ENCODE peak calls at places on chromosome 2, in nine cellular contexts. D is stimulated activated CD8-positive, alpha-beta memory T cell treated with anti-CD3 and anti-CD28 coated beads, Interleukin-4, amount 100 ng/mL, for 1 hour; L is dermis blood vessel endothelial cell; A is vagina; S is lower leg skin; X is uterus; Y is left colon; M is head of caudate nucleus; E is IMR-90. C is an unnamed sample.
A peak's percentile ranks its signal among the peaks of the same experiment; 100 is the strongest.

GRCh38 chr2:227183657-227184367 is 19.4 kb downstream of the COL4A3 start:
- DNase-seq in D (no peak), Y (no peak), A (no peak), M (no peak), X (no peak), E (no peak), L (no peak), S (no peak), C (no peak)

GRCh38 chr2:36544638-36545338 is 53.2 kb downstream of the FEZ2 start:
- DNase-seq in A (no peak), D (no peak), Y (no peak), X (no peak), L (peak; percentile 55), E (peak; percentile 52), M (no peak), S (no peak), C (peak; percentile 35)

GRCh38 chr2:196549052-196549451 is 90.5 kb upstream of the CCDC150 start:
- DNase-seq in X (no peak), L (no peak), S (no peak), D (no peak), Y (no peak), M (no peak), A (no peak), E (no peak), C (no peak)

GRCh38 chr2:233084488-233084887 is 24.3 kb downstream of the INPP5D start:
- DNase-seq in X (no peak), A (peak; percentile 85), L (peak; percentile 96), M (no peak), S (peak; percentile 90), E (no peak), D (no peak), Y (peak; percentile 49), C (no peak)

GRCh38 chr2:12501469-12502147 is 215.1 kb upstream of the TRIB2 start:
- DNase-seq in M (no peak), E (peak; percentile 32), D (no peak), X (no peak), A (no peak), L (peak; percentile 49), S (no peak), Y (peak; percentile 20), C (peak; percentile 27)

GRCh38 chr2:86304416-86304815 is 33.0 kb downstream of the REEP1 start:
- DNase-seq in M (no peak), Y (no peak), A (no peak), X (no peak), E (no peak), D (no peak), L (no peak), S (peak; percentile 9), C (no peak)

GRCh38 chr2:60966465-60967405 is 50.8 kb upstream of the PEX13 start:
- DNase-seq in L (no peak), D (no peak), Y (no peak), M (no peak), S (no peak), E (no peak), X (no peak), A (no peak), C (no peak)

GRCh38 chr2:221494556-221494955 is 77.5 kb downstream of the EPHA4 start:
- DNase-seq in X (no peak), L (no peak), D (no peak), Y (no peak), S (no peak), M (no peak), E (no peak), A (no peak), C (peak; percentile 24)

GRCh38 chr2:225091336-225091735 is 49.1 kb upstream of the DOCK10 start:
- DNase-seq in E (peak; percentile 98), S (no peak), M (no peak), D (no peak), A (no peak), X (no peak), Y (no peak), L (no peak), C (peak; percentile 95)

GRCh38 chr2:239724851-239725550 is 300.1 kb downstream of the NDUFA10 start:
- DNase-seq in E (no peak), Y (no peak), A (no peak), L (no peak), S (peak; percentile 76), X (peak; percentile 4), M (peak; percentile 50), D (no peak), C (no peak)

GRCh38 chr2:224887159-224887558 is 155.1 kb downstream of the DOCK10 start:
- DNase-seq in Y (no peak), L (no peak), A (no peak), D (no peak), M (no peak), S (no peak), X (no peak), E (peak; percentile 56), C (no peak)

GRCh38 chr2:106581755-106582430 is 94.7 kb downstream of the CD8B2 start:
- DNase-seq in L (peak; percentile 63), M (no peak), Y (peak; percentile 53), E (peak; percentile 49), A (no peak), S (no peak), X (peak; percentile 68), D (no peak), C (peak; percentile 46)

GRCh38 chr2:138324068-138324771 is 177.3 kb upstream of the SPOPL start:
- DNase-seq in S (no peak), A (no peak), X (no peak), L (no peak), D (no peak), Y (no peak), M (no peak), E (no peak), C (peak; percentile 11)

GRCh38 chr2:30958571-30959220 is 151.4 kb upstream of the CAPN13 start:
- DNase-seq in E (no peak), D (no peak), X (no peak), S (no peak), A (no peak), Y (no peak), L (no peak), M (no peak), C (no peak)

GRCh38 chr2:3302751-3303582 is 74.7 kb downstream of the EIPR1 start:
- DNase-seq in X (no peak), D (no peak), M (no peak), Y (peak; percentile 11), L (no peak), A (no peak), S (no peak), E (no peak), C (no peak)

GRCh38 chr2:37173741-37174140 is 14.7 kb downstream of the SULT6B1 start:
- DNase-seq in D (no peak), M (no peak), L (no peak), Y (no peak), A (no peak), S (no peak), X (no peak), E (no peak), C (no peak)

GRCh38 chr2:1051585-1051984 is 100.9 kb downstream of the SNTG2 start:
- DNase-seq in A (no peak), M (no peak), D (no peak), L (no peak), X (no peak), S (no peak), Y (no peak), E (no peak), C (no peak)

GRCh38 chr2:10668402-10669012 is 21.3 kb downstream of the NOL10 start:
- DNase-seq in E (peak; percentile 69), A (no peak), S (no peak), D (no peak), M (no peak), Y (no peak), X (no peak), L (peak; percentile 86), C (peak; percentile 87)

GRCh38 chr2:99957724-99958123 is 184.7 kb downstream of the AFF3 start:
- DNase-seq in A (peak; percentile 37), S (no peak), D (no peak), L (no peak), X (no peak), E (peak; percentile 44), M (no peak), Y (no peak), C (no peak)

GRCh38 chr2:46157072-46157965 is 139.9 kb upstream of the EPAS1 start:
- DNase-seq in A (no peak), E (no peak), L (peak; percentile 11), S (peak; percentile 54), Y (no peak), D (no peak), M (no peak), X (no peak), C (no peak)

GRCh38 chr2:112692914-112693313 is 27.9 kb upstream of the NT5DC4 start:
- DNase-seq in D (no peak), E (no peak), S (peak; percentile 67), M (no peak), X (no peak), A (no peak), L (no peak), Y (no peak), C (no peak)

GRCh38 chr2:70190413-70191243 is at the start of gene C2orf42:
- DNase-seq in Y (peak; percentile 95), S (peak; percentile 99), X (peak; percentile 96), D (peak; percentile 93), L (peak; percentile 98), M (peak; percentile 96), E (peak; percentile 98), A (peak; percentile 99), C (peak; percentile 97)

GRCh38 chr2:15177103-15177502 is 384.0 kb downstream of the NBAS start:
- DNase-seq in L (no peak), A (peak; percentile 25), Y (no peak), D (peak; percentile 29), E (peak; percentile 63), M (no peak), S (no peak), X (no peak), C (peak; percentile 70)

GRCh38 chr2:84458436-84459027 is 548 bp downstream of the SUCLG1 start:
- DNase-seq in D (no peak), M (no peak), E (peak; percentile 12), S (peak; percentile 89), X (no peak), A (no peak), Y (no peak), L (peak; percentile 30), C (no peak)

GRCh38 chr2:46847185-46847710 is 68.4 kb downstream of the MCFD2 start:
- DNase-seq in A (no peak), Y (peak; percentile 96), S (peak; percentile 96), E (peak; percentile 96), X (peak; percentile 94), D (no peak), M (peak; percentile 26), L (peak; percentile 93), C (peak; percentile 95)